ENCODE peak calls at places on chromosomes 7 and 10, in nine cellular contexts. One of them, this sample, is unnamed.

GRCh38 chr10:18290651-18291313 is 150.6 kb downstream of the CACNB2 start:
- DNase-seq in AG04449: no peak
- DNase-seq in Panc1: no peak
- DNase-seq in MM.1S: no peak
- DNase-seq in choroid plexus epithelial cell: no peak
- DNase-seq in endodermal cell: no peak
- DNase-seq in hepatocyte: no peak
- DNase-seq in cardiac fibroblast: no peak
- DNase-seq in fibroblast of lung: no peak
- DNase-seq in this sample: no peak

GRCh38 chr10:86365346-86366032 is 1.1 kb downstream of the GRID1 start:
- DNase-seq in MM.1S: no peak
- DNase-seq in hepatocyte: no peak
- DNase-seq in choroid plexus epithelial cell: peak; percentile 19
- DNase-seq in cardiac fibroblast: no peak
- DNase-seq in AG04449: no peak
- DNase-seq in endodermal cell: peak; percentile 62
- DNase-seq in Panc1: no peak
- DNase-seq in fibroblast of lung: no peak
- DNase-seq in this sample: no peak

GRCh38 chr10:72275351-72276012 is 1.8 kb downstream of the DDIT4 start:
- DNase-seq in choroid plexus epithelial cell: peak; percentile 64
- DNase-seq in cardiac fibroblast: peak; percentile 49
- DNase-seq in MM.1S: no peak
- DNase-seq in AG04449: no peak
- DNase-seq in hepatocyte: no peak
- DNase-seq in Panc1: no peak
- DNase-seq in endodermal cell: no peak
- DNase-seq in fibroblast of lung: no peak
- DNase-seq in this sample: no peak

GRCh38 chr7:123709525-123709924 is 39.3 kb downstream of the WASL start:
- DNase-seq in fibroblast of lung: peak; percentile 40
- DNase-seq in Panc1: no peak
- DNase-seq in MM.1S: no peak
- DNase-seq in AG04449: no peak
- DNase-seq in hepatocyte: no peak
- DNase-seq in endodermal cell: no peak
- DNase-seq in cardiac fibroblast: peak; percentile 32
- DNase-seq in choroid plexus epithelial cell: peak; percentile 39
- DNase-seq in this sample: no peak

GRCh38 chr7:38584443-38585210 is 46.5 kb downstream of the AMPH start:
- DNase-seq in cardiac fibroblast: peak; percentile 64
- DNase-seq in AG04449: peak; percentile 36
- DNase-seq in Panc1: no peak
- DNase-seq in choroid plexus epithelial cell: peak; percentile 64
- DNase-seq in hepatocyte: no peak
- DNase-seq in MM.1S: no peak
- DNase-seq in endodermal cell: no peak
- DNase-seq in fibroblast of lung: peak; percentile 75
- DNase-seq in this sample: peak; percentile 58

GRCh38 chr10:25641576-25641975 is 292.5 kb upstream of the MYO3A start:
- DNase-seq in choroid plexus epithelial cell: no peak
- DNase-seq in fibroblast of lung: peak; percentile 8
- DNase-seq in MM.1S: no peak
- DNase-seq in cardiac fibroblast: no peak
- DNase-seq in hepatocyte: no peak
- DNase-seq in AG04449: no peak
- DNase-seq in Panc1: no peak
- DNase-seq in endodermal cell: no peak
- DNase-seq in this sample: no peak

GRCh38 chr7:42227931-42228591 is 8.9 kb downstream of the GLI3 start:
- DNase-seq in choroid plexus epithelial cell: peak; percentile 57
- DNase-seq in endodermal cell: peak; percentile 79
- DNase-seq in cardiac fibroblast: peak; percentile 31
- DNase-seq in MM.1S: no peak
- DNase-seq in Panc1: no peak
- DNase-seq in hepatocyte: peak; percentile 60
- DNase-seq in fibroblast of lung: peak; percentile 64
- DNase-seq in AG04449: no peak
- DNase-seq in this sample: no peak

GRCh38 chr7:80403686-80404241 is 108.1 kb downstream of the GNAT3 start:
- DNase-seq in fibroblast of lung: peak; percentile 60
- DNase-seq in MM.1S: no peak
- DNase-seq in AG04449: no peak
- DNase-seq in Panc1: no peak
- DNase-seq in choroid plexus epithelial cell: peak; percentile 59
- DNase-seq in cardiac fibroblast: peak; percentile 29
- DNase-seq in endodermal cell: no peak
- DNase-seq in hepatocyte: no peak
- DNase-seq in this sample: no peak

GRCh38 chr10:104331208-104331838 is 6.9 kb downstream of the ITPRIP start:
- DNase-seq in endodermal cell: peak; percentile 82
- DNase-seq in cardiac fibroblast: peak; percentile 74
- DNase-seq in choroid plexus epithelial cell: peak; percentile 76
- DNase-seq in hepatocyte: peak; percentile 56
- DNase-seq in MM.1S: no peak
- DNase-seq in fibroblast of lung: peak; percentile 81
- DNase-seq in AG04449: no peak
- DNase-seq in Panc1: no peak
- DNase-seq in this sample: peak; percentile 67

GRCh38 chr7:148395990-148396716 is 194.4 kb upstream of the C7orf33 start:
- DNase-seq in cardiac fibroblast: no peak
- DNase-seq in Panc1: no peak
- DNase-seq in fibroblast of lung: no peak
- DNase-seq in MM.1S: no peak
- DNase-seq in choroid plexus epithelial cell: no peak
- DNase-seq in AG04449: no peak
- DNase-seq in endodermal cell: peak; percentile 62
- DNase-seq in hepatocyte: no peak
- DNase-seq in this sample: no peak

GRCh38 chr7:150388709-150389531 is 9.8 kb downstream of the ZNF775 start:
- DNase-seq in MM.1S: no peak
- DNase-seq in cardiac fibroblast: peak; percentile 71
- DNase-seq in fibroblast of lung: peak; percentile 63
- DNase-seq in endodermal cell: peak; percentile 83
- DNase-seq in hepatocyte: peak; percentile 81
- DNase-seq in choroid plexus epithelial cell: peak; percentile 12
- DNase-seq in Panc1: no peak
- DNase-seq in AG04449: no peak
- DNase-seq in this sample: no peak
- TF ChIP-seq CTCF in MM.1S: no peak
- TF ChIP-seq CTCF in cardiac fibroblast: no peak
- TF ChIP-seq CTCF in fibroblast of lung: peak; percentile 67
- TF ChIP-seq CTCF in endodermal cell: peak; percentile 71
- TF ChIP-seq CTCF in hepatocyte: peak; percentile 52
- TF ChIP-seq CTCF in choroid plexus epithelial cell: peak; percentile 29
- TF ChIP-seq CTCF in Panc1: no peak
- TF ChIP-seq CTCF in AG04449: peak; percentile 34
- TF ChIP-seq CTCF in this sample: peak; percentile 11

GRCh38 chr7:143493755-143494154 is 16.1 kb downstream of the TAS2R41 start:
- DNase-seq in choroid plexus epithelial cell: no peak
- DNase-seq in hepatocyte: no peak
- DNase-seq in AG04449: no peak
- DNase-seq in Panc1: no peak
- DNase-seq in cardiac fibroblast: peak; percentile 14
- DNase-seq in fibroblast of lung: no peak
- DNase-seq in endodermal cell: no peak
- DNase-seq in MM.1S: peak; percentile 83
- DNase-seq in this sample: no peak

GRCh38 chr7:143495806-143496672 is 18.4 kb downstream of the TAS2R41 start:
- DNase-seq in cardiac fibroblast: no peak
- DNase-seq in MM.1S: no peak
- DNase-seq in AG04449: no peak
- DNase-seq in Panc1: no peak
- DNase-seq in fibroblast of lung: no peak
- DNase-seq in choroid plexus epithelial cell: no peak
- DNase-seq in hepatocyte: no peak
- DNase-seq in endodermal cell: no peak
- DNase-seq in this sample: no peak

GRCh38 chr7:143492043-143492471 is 14.4 kb downstream of the TAS2R41 start:
- DNase-seq in fibroblast of lung: peak; percentile 80
- DNase-seq in MM.1S: no peak
- DNase-seq in hepatocyte: peak; percentile 47
- DNase-seq in endodermal cell: no peak
- DNase-seq in Panc1: no peak
- DNase-seq in cardiac fibroblast: peak; percentile 48
- DNase-seq in choroid plexus epithelial cell: peak; percentile 95
- DNase-seq in AG04449: peak; percentile 37
- DNase-seq in this sample: peak; percentile 89

GRCh38 chr7:143492799-143493568 is 15.3 kb downstream of the TAS2R41 start:
- DNase-seq in hepatocyte: no peak
- DNase-seq in choroid plexus epithelial cell: peak; percentile 31
- DNase-seq in MM.1S: no peak
- DNase-seq in fibroblast of lung: peak; percentile 59
- DNase-seq in endodermal cell: no peak
- DNase-seq in cardiac fibroblast: peak; percentile 13
- DNase-seq in AG04449: no peak
- DNase-seq in Panc1: no peak
- DNase-seq in this sample: peak; percentile 39

DNA sequence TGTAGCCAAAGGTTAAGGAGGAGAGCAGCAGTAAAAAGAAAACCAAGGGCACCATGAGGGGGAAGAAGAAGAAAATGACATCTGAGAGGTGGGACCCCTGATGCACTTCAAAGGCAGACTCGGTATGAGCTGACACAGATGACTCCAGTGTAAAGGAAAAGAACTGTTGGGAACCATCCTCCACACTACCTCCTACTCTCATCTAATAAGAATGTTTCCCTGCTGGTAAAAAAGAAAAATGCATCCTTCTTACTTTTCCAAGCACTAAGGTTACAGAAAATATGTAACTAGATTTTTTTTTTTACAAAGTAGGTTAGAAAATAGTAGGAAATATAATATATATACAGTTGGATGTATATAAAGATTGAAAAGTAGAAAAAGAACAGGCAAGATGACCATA is 16.9 kb downstream of the TAS2R41 start:
- DNase-seq in Panc1: no peak
- DNase-seq in MM.1S: no peak
- DNase-seq in hepatocyte: no peak
- DNase-seq in cardiac fibroblast: peak; percentile 5
- DNase-seq in endodermal cell: no peak
- DNase-seq in AG04449: no peak
- DNase-seq in fibroblast of lung: peak; percentile 20
- DNase-seq in choroid plexus epithelial cell: peak; percentile 67
- DNase-seq in this sample: no peak
- TF ChIP-seq CTCF in Panc1: peak; percentile 3
- TF ChIP-seq CTCF in MM.1S: peak; percentile 31
- TF ChIP-seq CTCF in hepatocyte: no peak
- TF ChIP-seq CTCF in cardiac fibroblast: peak; percentile 14
- TF ChIP-seq CTCF in endodermal cell: peak; percentile 46
- TF ChIP-seq CTCF in AG04449: no peak
- TF ChIP-seq CTCF in fibroblast of lung: no peak
- TF ChIP-seq CTCF in choroid plexus epithelial cell: peak; percentile 44
- TF ChIP-seq CTCF in this sample: peak; percentile 69

DNA sequence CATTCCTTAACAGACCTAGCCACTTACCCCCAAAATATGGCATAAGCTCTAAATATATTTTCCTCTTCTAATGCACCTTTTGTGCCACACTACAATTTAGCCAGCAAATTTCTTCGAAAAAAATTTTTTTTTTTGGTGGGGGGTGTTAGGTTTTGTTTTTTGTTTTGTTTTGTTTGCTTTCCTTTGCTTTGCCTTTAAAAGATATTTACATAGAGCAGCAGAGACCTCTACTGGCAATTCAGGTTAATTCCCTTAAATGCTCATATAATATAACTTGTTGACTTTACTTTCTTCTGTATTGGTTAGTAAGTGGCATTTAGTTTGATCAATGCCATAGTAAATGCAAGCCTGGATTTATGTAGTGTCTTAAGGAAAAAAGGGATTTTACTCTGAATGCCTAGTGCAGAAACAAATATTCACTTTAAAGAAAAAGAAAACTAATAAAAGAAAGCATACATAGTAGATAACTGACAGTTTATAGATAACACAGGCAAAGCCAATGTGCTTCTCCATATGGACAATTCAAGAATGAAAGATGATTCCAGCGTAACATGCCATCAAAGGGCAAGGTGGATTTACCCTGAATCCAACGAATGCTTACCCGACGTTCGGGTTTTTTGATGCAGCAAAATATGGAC is 1250.6 kb downstream of the GATA3 start:
- DNase-seq in AG04449: no peak
- DNase-seq in fibroblast of lung: peak; percentile 11
- DNase-seq in endodermal cell: no peak
- DNase-seq in MM.1S: peak; percentile 34
- DNase-seq in Panc1: no peak
- DNase-seq in cardiac fibroblast: peak; percentile 44
- DNase-seq in choroid plexus epithelial cell: peak; percentile 51
- DNase-seq in hepatocyte: peak; percentile 23
- DNase-seq in this sample: peak; percentile 10
- TF ChIP-seq CTCF in AG04449: no peak
- TF ChIP-seq CTCF in fibroblast of lung: peak; percentile 22
- TF ChIP-seq CTCF in endodermal cell: peak; percentile 77
- TF ChIP-seq CTCF in MM.1S: peak; percentile 59
- TF ChIP-seq CTCF in Panc1: peak; percentile 61
- TF ChIP-seq CTCF in cardiac fibroblast: peak; percentile 30
- TF ChIP-seq CTCF in choroid plexus epithelial cell: peak; percentile 60
- TF ChIP-seq CTCF in hepatocyte: peak; percentile 72
- TF ChIP-seq CTCF in this sample: peak; percentile 74

GRCh38 chr7:77289387-77289786 is 89.8 kb upstream of the FGL2 start:
- DNase-seq in endodermal cell: no peak
- DNase-seq in fibroblast of lung: no peak
- DNase-seq in cardiac fibroblast: no peak
- DNase-seq in Panc1: no peak
- DNase-seq in AG04449: no peak
- DNase-seq in MM.1S: no peak
- DNase-seq in choroid plexus epithelial cell: no peak
- DNase-seq in hepatocyte: no peak
- DNase-seq in this sample: no peak

GRCh38 chr7:77288676-77289320 is 89.2 kb upstream of the FGL2 start:
- DNase-seq in hepatocyte: no peak
- DNase-seq in endodermal cell: no peak
- DNase-seq in cardiac fibroblast: no peak
- DNase-seq in choroid plexus epithelial cell: no peak
- DNase-seq in MM.1S: no peak
- DNase-seq in fibroblast of lung: peak; percentile 24
- DNase-seq in AG04449: no peak
- DNase-seq in Panc1: no peak
- DNase-seq in this sample: no peak

GRCh38 chr7:77295549-77295948 is 95.9 kb upstream of the FGL2 start:
- DNase-seq in fibroblast of lung: no peak
- DNase-seq in choroid plexus epithelial cell: no peak
- DNase-seq in hepatocyte: no peak
- DNase-seq in Panc1: no peak
- DNase-seq in MM.1S: no peak
- DNase-seq in cardiac fibroblast: no peak
- DNase-seq in AG04449: no peak
- DNase-seq in endodermal cell: no peak
- DNase-seq in this sample: no peak

GRCh38 chr7:77290425-77290824 is 90.8 kb upstream of the FGL2 start:
- DNase-seq in MM.1S: no peak
- DNase-seq in cardiac fibroblast: no peak
- DNase-seq in hepatocyte: no peak
- DNase-seq in endodermal cell: no peak
- DNase-seq in Panc1: no peak
- DNase-seq in choroid plexus epithelial cell: no peak
- DNase-seq in AG04449: no peak
- DNase-seq in fibroblast of lung: no peak
- DNase-seq in this sample: no peak

DNA sequence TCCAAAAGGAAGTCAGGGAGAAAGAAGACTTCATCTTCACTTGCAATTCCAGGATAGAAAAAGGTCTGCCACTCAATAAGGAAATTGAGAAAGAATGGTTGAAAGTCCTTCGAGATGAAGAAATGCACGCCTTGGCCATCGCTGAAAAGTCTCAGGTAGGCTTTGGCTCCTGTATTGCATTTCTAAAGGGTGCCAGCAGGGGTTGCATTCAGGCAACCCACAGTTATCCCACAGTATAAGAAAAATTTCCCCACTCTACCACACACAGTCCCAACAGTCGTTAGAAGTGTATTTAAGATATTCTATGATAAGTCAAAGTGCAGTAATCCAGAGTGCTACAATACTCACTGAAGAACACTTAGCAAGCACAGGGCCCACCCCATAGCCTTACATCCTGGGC is 93.4 kb upstream of the FGL2 start:
- DNase-seq in endodermal cell: no peak
- DNase-seq in Panc1: no peak
- DNase-seq in AG04449: no peak
- DNase-seq in choroid plexus epithelial cell: no peak
- DNase-seq in MM.1S: no peak
- DNase-seq in hepatocyte: no peak
- DNase-seq in cardiac fibroblast: no peak
- DNase-seq in fibroblast of lung: no peak
- DNase-seq in this sample: no peak
- TF ChIP-seq CTCF in endodermal cell: peak; percentile 69
- TF ChIP-seq CTCF in Panc1: peak; percentile 15
- TF ChIP-seq CTCF in AG04449: no peak
- TF ChIP-seq CTCF in choroid plexus epithelial cell: no peak
- TF ChIP-seq CTCF in MM.1S: no peak
- TF ChIP-seq CTCF in hepatocyte: no peak
- TF ChIP-seq CTCF in cardiac fibroblast: no peak
- TF ChIP-seq CTCF in fibroblast of lung: no peak
- TF ChIP-seq CTCF in this sample: no peak